ENCODE peak calls at places on chromosome 21, in eight cellular contexts. J is K562, D is HCT116, I is A549, C is H1, Q is GM12878, U is endothelial cell of umbilical vein, O is HepG2. G is an unnamed sample.

GRCh38 chr21:15222711-15223110 is 157.9 kb upstream of the NRIP1 start:
- DNase-seq in Q (no peak), D (peak; percentile 49), C (no peak), J (no peak), I (no peak), O (no peak), U (no peak), G (no peak)

GRCh38 chr21:45699251-45699942 is 55.9 kb downstream of the PCBP3 start:
- DNase-seq in C (no peak), O (no peak), D (no peak), U (no peak), Q (peak; percentile 11), I (no peak), J (no peak), G (no peak)

GRCh38 chr21:34073749-34074282 is 438 bp downstream of the MRPS6 start:
- DNase-seq in U (peak; percentile 10), C (peak; percentile 54), I (no peak), J (peak; percentile 87), Q (no peak), O (no peak), D (no peak), G (peak; percentile 49)

GRCh38 chr21:35046223-35046690 is 2.8 kb downstream of the RUNX1 start:
- DNase-seq in U (no peak), I (no peak), D (no peak), Q (no peak), C (no peak), J (no peak), O (no peak), G (peak; percentile 69)

GRCh38 chr21:44497641-44498243 is 42.3 kb downstream of the KRTAP10-1 start:
- DNase-seq in O (no peak), Q (no peak), J (no peak), U (no peak), C (no peak), I (no peak), D (no peak), G (peak; percentile 25)

GRCh38 chr21:17901458-17902092 is 82.4 kb upstream of the C21orf91 start:
- DNase-seq in D (no peak), I (no peak), U (no peak), O (no peak), C (no peak), Q (peak; percentile 23), J (no peak), G (peak; percentile 2)

GRCh38 chr21:46150073-46150472 is 5.3 kb downstream of the FTCD start:
- DNase-seq in I (no peak), O (no peak), C (no peak), D (no peak), Q (no peak), U (no peak), J (no peak), G (no peak)

GRCh38 chr21:9837946-9838801 is 683.2 kb upstream of the TPTE start:
- DNase-seq in D (no peak), I (no peak), U (no peak), C (no peak), J (peak; percentile 44), Q (no peak), O (no peak), G (peak; percentile 94)

GRCh38 chr21:35150562-35151226 is 101.6 kb upstream of the RUNX1 start:
- DNase-seq in C (no peak), D (no peak), O (no peak), I (no peak), J (no peak), Q (no peak), U (no peak), G (no peak)

GRCh38 chr21:24418671-24419070 is 1188.6 kb downstream of the MRPL39 start:
- DNase-seq in J (no peak), O (no peak), Q (no peak), I (no peak), U (no peak), C (no peak), D (no peak), G (no peak)

GRCh38 chr21:25506268-25506667 is 101.0 kb downstream of the MRPL39 start:
- DNase-seq in O (no peak), D (no peak), J (no peak), I (no peak), C (no peak), Q (no peak), U (no peak), G (no peak)

GRCh38 chr21:25503981-25504380 is 103.3 kb downstream of the MRPL39 start:
- DNase-seq in D (no peak), U (no peak), O (no peak), I (no peak), J (no peak), C (no peak), Q (no peak), G (no peak)

GRCh38 chr21:25507522-25507921 is 99.8 kb downstream of the MRPL39 start:
- DNase-seq in I (no peak), Q (no peak), J (no peak), O (no peak), D (no peak), U (no peak), C (no peak), G (peak; percentile 5)

GRCh38 chr21:25508364-25508763 is 98.9 kb downstream of the MRPL39 start:
- DNase-seq in I (no peak), D (no peak), U (no peak), C (no peak), Q (no peak), J (no peak), O (no peak), G (no peak)

DNA sequence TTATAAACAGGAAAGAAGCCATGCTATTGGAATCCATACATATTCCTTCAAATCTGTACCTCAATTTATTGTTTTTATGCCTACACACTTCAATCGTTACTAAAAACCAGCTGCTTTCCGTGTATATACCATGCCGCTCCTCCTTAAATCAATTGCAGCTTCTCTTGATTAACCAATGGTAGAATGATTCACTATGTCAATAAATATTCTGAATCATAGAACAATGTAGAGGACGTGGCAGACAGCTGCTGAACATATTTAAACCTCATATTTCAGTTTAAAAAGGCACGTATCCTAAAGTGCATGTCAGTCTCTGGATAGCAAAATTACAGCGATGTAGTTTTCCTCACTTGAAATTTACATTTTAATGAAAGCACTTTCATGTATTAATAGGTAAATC is 100.4 kb downstream of the MRPL39 start:
- DNase-seq in Q (no peak), U (no peak), O (no peak), I (no peak), C (no peak), D (no peak), J (no peak), G (no peak)
- TF ChIP-seq MAX in Q (no peak), U (no peak), O (no peak), I (no peak), C (no peak), D (no peak), J (no peak), G (no peak)

DNA sequence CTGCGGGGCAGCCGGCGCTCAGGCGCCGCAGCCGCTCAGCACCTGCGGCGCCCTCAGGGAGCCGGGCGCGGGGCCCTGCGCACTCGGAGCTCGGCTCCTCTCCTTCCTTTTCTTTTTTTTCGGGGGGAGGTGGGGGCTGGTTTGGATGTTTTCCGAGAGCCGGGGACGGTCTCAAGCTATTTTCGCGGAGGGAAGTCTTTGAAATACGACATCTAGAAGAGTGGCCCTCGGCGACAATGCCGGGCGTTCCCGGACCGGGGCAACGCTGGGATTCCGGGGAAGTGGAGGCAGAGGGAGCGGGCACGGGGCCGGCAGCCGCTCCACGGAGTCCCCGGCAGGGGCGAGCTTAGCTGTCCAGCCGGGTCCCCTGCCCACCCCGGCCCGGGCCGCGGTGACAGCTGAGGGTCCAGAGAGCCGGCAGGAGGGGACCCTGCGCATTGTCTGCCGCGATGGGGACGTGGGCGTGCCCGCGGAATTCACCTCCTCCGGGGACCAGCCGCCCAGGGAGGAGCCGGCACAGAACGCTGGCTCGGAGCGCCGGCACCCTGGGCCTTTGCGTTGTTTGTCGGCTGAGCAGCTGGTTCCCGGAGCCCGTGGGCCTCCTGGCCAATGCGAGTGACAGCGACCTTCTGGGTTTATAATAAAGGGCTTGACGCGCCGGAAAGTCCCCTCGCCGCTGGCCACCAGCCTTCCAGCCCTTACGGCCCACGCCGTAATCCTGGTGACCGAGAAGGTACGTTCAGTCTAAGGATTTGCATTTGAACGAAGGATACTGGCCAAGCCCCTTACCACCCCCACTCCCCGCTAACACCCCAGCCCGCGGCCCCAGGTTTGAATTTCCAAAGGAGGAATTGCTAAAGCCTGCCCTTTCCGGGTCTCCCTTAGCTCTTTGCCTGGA is 582 bp downstream of the SLC37A1 start:
- DNase-seq in J (peak; percentile 51), C (peak; percentile 80), I (peak; percentile 28), U (peak; percentile 22), D (no peak), O (no peak), Q (no peak), G (peak; percentile 58)
- TF ChIP-seq POLR2A in J (no peak), C (peak; percentile 73), I (no peak), U (no peak), D (no peak), O (no peak), Q (peak; percentile 80), G (no peak)

DNA sequence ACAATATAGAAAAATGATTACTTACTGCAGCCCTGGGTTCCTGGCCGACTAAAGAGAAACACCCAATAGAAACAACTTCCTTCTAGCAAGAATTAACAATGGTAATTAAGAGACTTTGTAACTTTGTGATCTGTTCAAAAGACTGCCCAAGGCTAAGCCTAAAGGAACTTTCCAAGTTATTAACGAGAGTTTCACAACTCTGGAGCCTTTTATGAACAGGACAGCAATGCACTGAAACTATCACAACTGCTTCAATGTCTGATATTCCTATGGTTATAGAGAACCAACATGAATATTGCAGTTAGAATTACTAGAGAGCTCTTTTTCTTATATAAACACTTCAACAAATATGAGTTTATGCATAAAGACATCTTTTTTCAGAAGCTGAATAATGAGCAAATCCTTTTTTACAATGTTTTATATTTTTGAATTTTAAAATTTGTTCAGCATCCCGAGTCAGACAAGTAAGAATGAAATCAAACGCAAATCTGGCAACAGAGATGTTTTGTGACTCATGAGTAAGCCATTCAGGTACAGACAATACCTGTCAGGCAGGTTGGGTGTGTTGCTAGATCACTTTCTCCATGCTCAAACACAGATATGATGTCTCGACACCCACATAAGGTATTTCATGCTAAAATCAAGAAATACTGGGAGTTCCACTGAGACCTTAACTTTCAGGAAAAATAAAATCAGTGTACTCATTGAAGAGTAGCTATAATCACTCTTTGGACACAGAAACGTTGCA is 22.2 kb upstream of the KCNJ15 start:
- DNase-seq in J (no peak), U (no peak), D (no peak), O (no peak), I (no peak), Q (no peak), C (no peak), G (no peak)
- TF ChIP-seq MAX in J (no peak), U (no peak), D (no peak), O (no peak), I (no peak), Q (no peak), C (no peak), G (no peak)

GRCh38 chr21:36858320-36858957 is 108.0 kb downstream of the HLCS start:
- DNase-seq in J (no peak), C (no peak), D (no peak), I (peak; percentile 17), U (no peak), O (peak; percentile 80), Q (no peak), G (no peak)

GRCh38 chr21:36861924-36862323 is 104.5 kb downstream of the HLCS start:
- DNase-seq in O (no peak), U (no peak), C (no peak), J (no peak), D (no peak), Q (no peak), I (no peak), G (no peak)

GRCh38 chr21:36861595-36861883 is 104.9 kb downstream of the HLCS start:
- DNase-seq in Q (no peak), J (no peak), D (no peak), C (no peak), I (no peak), O (no peak), U (no peak), G (no peak)

GRCh38 chr21:36860736-36861594 is 105.5 kb downstream of the HLCS start:
- DNase-seq in U (peak; percentile 62), C (no peak), J (peak; percentile 28), Q (no peak), O (peak; percentile 72), I (no peak), D (no peak), G (no peak)

GRCh38 chr21:36859744-36860501 is 106.5 kb downstream of the HLCS start:
- DNase-seq in D (no peak), Q (no peak), J (peak; percentile 95), U (peak; percentile 58), I (peak; percentile 63), C (peak; percentile 83), O (peak; percentile 81), G (peak; percentile 90)
- TF ChIP-seq POLR2A in D (no peak), Q (no peak), J (peak; percentile 71), U (peak; percentile 71), I (peak; percentile 21), C (no peak), O (peak; percentile 62), G (peak; percentile 54)